ENCODE peak calls at places on chromosomes 1 and 21, in five cellular contexts. A, S, B, V and K are unnamed samples.

GRCh38 chr1:167563579-167564246 is 10.2 kb upstream of the CREG1 start:
- DNase-seq in A (no peak), S (no peak), B (peak; percentile 71), V (no peak), K (peak; percentile 30)

GRCh38 chr21:46092026-46092764 is 5.7 kb upstream of the COL6A2 start:
- DNase-seq in A (peak; percentile 29), S (peak; percentile 60), B (peak; percentile 88), V (no peak), K (peak; percentile 66)

GRCh38 chr1:82226198-82226505 is 425.4 kb downstream of the ADGRL2 start:
- DNase-seq in A (no peak), S (no peak), B (no peak), V (no peak), K (no peak)

GRCh38 chr1:181632492-181632891 is 149.2 kb downstream of the CACNA1E start:
- DNase-seq in A (no peak), S (no peak), B (no peak), V (no peak), K (no peak)

GRCh38 chr1:163673076-163673475 is 351.3 kb downstream of the NUF2 start:
- DNase-seq in A (no peak), S (no peak), B (no peak), V (no peak), K (no peak)

GRCh38 chr1:215607412-215607811 is 40.3 kb downstream of the KCTD3 start:
- DNase-seq in A (no peak), S (no peak), B (no peak), V (no peak), K (no peak)

GRCh38 chr21:40272037-40272436 is 404.8 kb downstream of the PCP4 start:
- DNase-seq in A (no peak), S (no peak), B (no peak), V (no peak), K (no peak)

GRCh38 chr1:203536981-203537455 is 43.1 kb downstream of the OPTC start:
- DNase-seq in A (peak; percentile 72), S (no peak), B (no peak), V (no peak), K (no peak)

GRCh38 chr1:3732747-3733602 is 19.3 kb upstream of the CCDC27 start:
- DNase-seq in A (no peak), S (no peak), B (no peak), V (peak; percentile 62), K (no peak)

DNA sequence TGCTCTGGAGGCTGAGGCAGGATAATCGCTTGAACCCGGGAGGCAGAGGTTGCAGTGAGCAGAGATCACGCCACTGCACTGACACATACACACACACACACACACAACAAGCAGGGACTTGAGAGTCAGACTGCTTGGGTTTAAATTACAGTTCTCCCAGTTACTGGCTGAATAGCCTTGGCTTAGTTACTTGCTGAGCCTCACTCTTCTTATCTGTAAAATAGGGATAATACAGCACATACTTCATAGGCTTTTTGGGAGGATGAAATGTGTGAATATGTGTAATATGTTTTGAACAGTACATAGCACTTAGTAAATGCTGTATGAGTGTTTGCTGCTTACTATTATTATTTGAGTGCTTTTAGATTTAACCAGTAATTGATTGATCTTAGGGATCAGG is 23.8 kb downstream of the CDC42 start:
- DNase-seq in A (no peak), S (no peak), B (no peak), V (no peak), K (no peak)
- H3K4me3 ChIP-seq in A (no peak overlapping the region), S (no peak overlapping the region), B (no peak overlapping the region), V (no peak overlapping the region), K (no peak overlapping the region)

DNA sequence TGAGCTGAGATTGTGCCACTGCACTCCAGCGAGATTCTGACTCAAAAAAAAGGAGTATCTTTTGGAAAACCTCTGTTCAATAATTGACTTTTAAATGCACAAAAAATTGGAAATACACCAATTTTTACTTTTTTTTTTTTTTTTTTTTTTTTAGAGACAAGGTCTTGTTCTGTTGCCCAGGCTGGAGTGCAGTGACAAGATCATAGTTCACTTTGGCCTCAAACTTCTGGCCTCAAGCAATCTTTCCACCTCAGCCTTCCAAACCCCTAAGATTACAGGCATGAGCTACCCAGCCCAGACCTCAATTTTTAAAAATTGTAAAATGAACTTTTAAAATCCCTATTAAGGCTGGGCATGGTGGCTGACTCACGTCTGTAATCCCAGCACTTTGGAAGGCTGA is 30.8 kb downstream of the NEK2 start:
- DNase-seq in A (no peak), S (no peak), B (no peak), V (no peak), K (no peak)
- H3K4me1 ChIP-seq in A (peaks cover 48% of the 10 kb centered on the region), S (peaks cover 33% of the 10 kb centered on the region), B (no peaks in the 10 kb centered on the region), V (peaks cover 17% of the 10 kb centered on the region), K (peaks cover 17% of the 10 kb centered on the region)

GRCh38 chr1:1000357-1001056 is 610 bp upstream of the HES4 start:
- DNase-seq in A (peak; percentile 87), S (peak; percentile 79), B (peak; percentile 80), V (peak; percentile 90), K (peak; percentile 82)
- H3K4me3 ChIP-seq in A (peak overlapping the region; percentile 5), S (peak overlapping the region; percentile 6), B (peak overlapping the region; percentile 39), V (peak overlapping the region; percentile 33), K (peak overlapping the region; percentile 68)

GRCh38 chr21:34129971-34130597 is 56.7 kb downstream of the MRPS6 start:
- DNase-seq in A (no peak), S (no peak), B (no peak), V (no peak), K (no peak)

GRCh38 chr21:34132202-34132601 is 58.8 kb downstream of the MRPS6 start:
- DNase-seq in A (no peak), S (no peak), B (peak; percentile 64), V (no peak), K (no peak)

GRCh38 chr21:34131586-34131985 is 58.2 kb downstream of the MRPS6 start:
- DNase-seq in A (no peak), S (no peak), B (no peak), V (no peak), K (no peak)

GRCh38 chr21:34129039-34129891 is 55.9 kb downstream of the MRPS6 start:
- DNase-seq in A (peak; percentile 52), S (no peak), B (peak; percentile 67), V (no peak), K (peak; percentile 41)

DNA sequence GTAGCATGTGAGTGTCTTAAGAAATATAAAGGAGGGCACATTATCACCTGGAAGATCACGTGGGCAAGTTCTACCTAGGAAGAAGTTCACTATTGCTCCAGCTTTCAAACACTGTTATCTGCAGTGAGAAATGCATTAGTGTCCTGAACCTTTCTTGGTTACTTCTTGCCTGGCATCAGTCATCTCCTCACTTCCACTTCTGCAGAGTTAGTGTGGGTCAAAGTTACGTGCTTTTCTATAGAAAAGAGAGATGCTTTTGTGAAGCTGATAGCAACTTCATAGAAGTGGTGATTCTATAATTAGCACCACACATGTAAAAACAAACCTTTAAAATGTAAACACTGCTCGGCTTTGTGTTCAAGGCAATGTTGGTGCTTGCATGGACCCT is 57.2 kb downstream of the MRPS6 start:
- DNase-seq in A (no peak), S (no peak), B (no peak), V (no peak), K (no peak)
- H3K4me1 ChIP-seq in A (peaks cover 31% of the 10 kb centered on the region), S (peaks cover 5% of the 10 kb centered on the region), B (peaks cover 2% of the 10 kb centered on the region), V (peaks cover 10% of the 10 kb centered on the region), K (peaks cover 70% of the 10 kb centered on the region)

GRCh38 chr1:26275580-26276431 is 4.1 kb upstream of the SH3BGRL3 start:
- DNase-seq in A (peak; percentile 87), S (peak; percentile 84), B (peak; percentile 91), V (no peak), K (peak; percentile 77)
- H3K4me3 ChIP-seq in A (no peak overlapping the region), S (no peak overlapping the region), B (no peak overlapping the region), V (no peak overlapping the region), K (no peak overlapping the region)